ENCODE peak calls at places on chromosome 11, in four cellular contexts. C, U, I and B are unnamed samples. For H3K9me3, the result is how much of the 10 kb centered on the place peaks cover.

GRCh38 chr11:17599460-17599925 is 52.4 kb downstream of the OTOG start:
- DNase-seq in C (peak), U (no peak), I (no peak), B (no peak)

GRCh38 chr11:74347381-74347780 is 35.9 kb upstream of the P4HA3 start:
- DNase-seq in C (no peak), U (no peak), I (no peak), B (no peak)

GRCh38 chr11:813037-813436 is 3.3 kb downstream of the RPLP2 start:
- DNase-seq in C (no peak), U (no peak), I (no peak), B (no peak)

GRCh38 chr11:576791-577610 is 731 bp downstream of the PHRF1 start:
- DNase-seq in C (peak), U (peak), I (no peak), B (no peak)

GRCh38 chr11:105181100-105181499 is 41.5 kb upstream of the CARD18 start:
- DNase-seq in C (no peak), U (no peak), I (no peak), B (peak)

GRCh38 chr11:102793677-102794290 is 4.2 kb downstream of the MMP1 start:
- DNase-seq in C (no peak), U (no peak), I (no peak), B (peak)

GRCh38 chr11:77193167-77193566 is 65.1 kb downstream of the MYO7A start:
- DNase-seq in C (no peak), U (no peak), I (no peak), B (no peak)

GRCh38 chr11:63719987-63720386 is 38.7 kb downstream of the RTN3 start:
- DNase-seq in C (no peak), U (no peak), I (no peak), B (no peak)

GRCh38 chr11:123060265-123061000 is 1.5 kb downstream of the HSPA8 start:
- DNase-seq in C (no peak), U (no peak), I (no peak), B (peak)
- H3K27ac ChIP-seq in C (no peak), U (no peak), I (peak), B (peak)

DNA sequence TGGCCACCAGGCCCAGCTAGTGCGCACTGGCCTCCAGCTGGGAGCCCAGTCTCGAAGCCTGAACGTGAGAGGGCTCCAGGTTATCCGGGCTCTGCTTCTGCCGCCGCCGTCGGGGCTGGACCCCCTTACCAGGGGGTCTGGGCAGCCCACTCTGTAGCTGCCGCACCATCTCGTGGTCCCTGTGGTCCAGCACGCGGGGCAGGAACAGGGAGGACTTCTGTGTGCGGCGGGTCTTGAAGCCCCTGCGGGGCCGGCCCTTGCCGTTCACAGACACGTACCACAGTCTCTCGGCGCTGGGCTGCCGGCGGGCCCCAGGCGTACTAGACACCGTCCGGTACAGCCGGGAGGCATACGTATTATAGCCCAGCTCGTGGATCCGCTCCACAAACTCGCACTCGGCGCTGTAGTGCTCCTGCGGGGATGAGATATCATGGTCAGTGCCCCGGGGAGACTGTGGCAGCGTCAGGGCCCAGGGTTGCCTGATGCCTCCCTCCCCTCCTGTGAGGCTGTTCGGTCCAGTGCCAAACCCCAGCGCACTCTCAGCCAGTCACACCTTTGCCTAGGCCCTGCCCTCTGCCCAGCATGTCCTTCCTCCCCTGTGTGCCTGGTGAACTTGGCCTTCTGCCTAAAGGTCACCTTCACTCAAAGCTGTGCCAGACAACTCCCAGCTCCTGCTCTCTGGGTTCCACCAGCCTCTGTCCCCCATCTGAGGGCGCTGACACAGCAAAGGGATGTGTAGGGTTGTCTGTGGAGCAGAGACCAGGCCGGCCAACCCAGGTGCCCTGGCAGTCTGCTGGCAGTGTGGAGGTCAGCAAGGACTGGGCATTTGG is 8.7 kb downstream of the FGF3 start:
- DNase-seq in C (no peak), U (no peak), I (no peak), B (no peak)
- H3K9me3 ChIP-seq in C (under half), U (under half), I (under half), B (under half)

DNA sequence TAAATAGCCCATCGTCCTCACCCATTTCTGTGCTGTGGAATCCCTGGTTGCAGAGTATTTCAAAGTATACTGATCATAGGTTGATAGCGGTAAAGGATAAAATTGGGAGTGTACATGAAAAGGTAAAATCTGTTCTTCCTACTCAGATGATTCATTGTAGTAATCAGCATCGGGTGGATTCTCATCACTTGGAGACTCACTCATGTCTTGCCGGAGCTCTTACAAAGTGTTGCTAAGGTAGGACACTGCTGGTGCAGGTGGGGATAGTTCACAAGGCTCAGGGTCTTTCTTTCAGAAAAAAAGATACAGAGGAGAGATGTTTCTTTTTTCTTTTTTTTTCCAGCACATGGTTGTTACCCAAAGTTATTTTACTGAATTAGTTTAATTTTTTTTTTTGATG is 84.8 kb downstream of the MTNR1B start:
- DNase-seq in C (no peak), U (no peak), I (no peak), B (no peak)
- H3K27ac ChIP-seq in C (no peak), U (no peak), I (no peak), B (no peak)

GRCh38 chr11:79055866-79056632 is 384.8 kb downstream of the TENM4 start:
- DNase-seq in C (no peak), U (peak), I (no peak), B (no peak)
- H3K9me3 ChIP-seq in C (under half), U (under half), I (under half), B (under half)

DNA sequence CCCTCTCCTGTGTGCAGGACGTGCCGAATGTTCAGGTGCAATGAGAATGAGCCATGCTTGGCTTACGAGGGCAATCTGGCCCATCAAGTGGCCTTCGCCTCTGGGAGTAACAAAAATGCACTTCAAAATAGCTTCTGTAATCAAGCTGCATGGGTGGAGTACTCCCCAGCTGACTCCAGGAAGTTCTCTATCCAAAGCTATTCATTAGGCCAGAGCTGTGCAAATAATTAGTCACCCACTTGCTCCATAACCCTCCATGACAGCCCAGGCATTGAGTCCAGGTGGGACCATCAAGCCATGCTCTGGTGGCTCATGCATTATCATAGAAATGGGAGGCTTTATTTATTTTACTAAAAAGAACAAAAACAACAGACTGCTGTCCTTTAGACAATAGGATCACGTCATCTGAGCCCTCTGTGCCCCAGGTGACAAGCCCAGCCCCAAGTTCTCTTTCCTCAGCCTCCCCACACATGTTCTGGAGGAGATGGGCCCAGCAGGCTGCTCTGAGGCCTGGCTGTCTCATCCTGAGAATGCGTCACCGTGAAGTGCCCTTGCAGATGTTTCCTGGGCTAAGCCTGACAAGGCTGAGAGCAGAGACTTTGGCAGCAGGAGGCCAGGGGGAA is 244.7 kb downstream of the ETS1 start:
- DNase-seq in C (no peak), U (no peak), I (peak), B (peak)
- H3K27ac ChIP-seq in C (no peak), U (no peak), I (no peak), B (peak)

DNA sequence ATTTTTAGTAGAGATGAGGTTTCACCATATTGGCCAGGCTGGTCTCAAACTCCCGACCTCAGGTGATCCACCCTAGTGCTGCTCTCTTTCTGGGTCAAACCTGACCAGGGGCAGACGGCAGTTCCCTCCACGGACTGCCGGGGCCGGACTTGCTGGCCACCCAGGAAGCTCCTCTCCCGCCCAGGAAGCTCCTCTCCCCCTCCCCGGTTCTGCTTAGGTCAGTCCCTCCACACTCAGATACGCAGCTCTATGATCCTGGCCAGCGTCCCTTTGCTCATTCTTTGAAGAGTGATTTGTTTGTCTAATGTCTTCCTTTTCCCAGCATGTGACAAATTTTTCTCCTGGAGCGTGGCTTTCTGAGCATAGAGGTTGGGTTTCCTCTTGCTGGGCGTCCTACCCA is 125.3 kb upstream of the B3GAT1 start:
- DNase-seq in C (no peak), U (no peak), I (no peak), B (no peak)
- H3K9me3 ChIP-seq in C (under half), U (under half), I (under half), B (under half)

DNA sequence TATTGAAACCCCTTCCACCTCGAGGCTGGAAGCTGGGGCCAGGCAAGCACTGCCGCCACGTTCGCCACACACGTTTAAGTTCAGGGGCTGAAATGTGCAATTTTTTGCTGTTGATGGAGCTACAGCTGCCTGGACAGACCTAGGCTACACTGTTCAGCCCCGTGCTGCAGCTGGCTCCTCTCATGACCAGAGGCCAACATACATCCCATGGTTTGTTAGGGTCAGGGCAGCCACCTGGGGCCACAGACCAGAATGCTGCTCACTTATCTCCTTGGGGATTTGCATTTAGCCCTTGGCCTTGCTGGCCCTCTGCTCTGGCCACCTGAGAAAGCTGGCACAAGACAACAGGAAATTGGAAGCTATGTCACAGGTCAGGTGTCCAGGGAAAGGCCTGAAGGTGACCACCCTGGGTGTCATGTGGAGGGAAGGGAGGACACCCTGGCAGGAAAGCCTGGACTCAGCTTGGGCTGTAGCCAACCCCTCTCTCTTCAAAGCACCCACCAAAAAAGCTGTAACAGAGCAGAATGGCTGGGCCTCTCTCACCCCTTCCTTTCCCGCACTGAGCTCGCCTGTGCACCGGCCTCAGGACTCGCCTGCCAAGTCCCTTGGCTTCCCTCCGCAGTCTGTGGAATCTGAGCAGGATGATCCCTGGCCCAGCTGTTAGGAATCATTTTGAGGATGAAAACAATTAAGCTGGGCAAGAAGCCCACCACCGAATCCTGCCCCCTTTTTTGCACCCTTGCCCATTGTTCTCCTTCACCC is 86.3 kb downstream of the SNX19 start:
- DNase-seq in C (no peak), U (peak), I (no peak), B (no peak)
- H3K27ac ChIP-seq in C (no peak), U (no peak), I (no peak), B (no peak)

DNA sequence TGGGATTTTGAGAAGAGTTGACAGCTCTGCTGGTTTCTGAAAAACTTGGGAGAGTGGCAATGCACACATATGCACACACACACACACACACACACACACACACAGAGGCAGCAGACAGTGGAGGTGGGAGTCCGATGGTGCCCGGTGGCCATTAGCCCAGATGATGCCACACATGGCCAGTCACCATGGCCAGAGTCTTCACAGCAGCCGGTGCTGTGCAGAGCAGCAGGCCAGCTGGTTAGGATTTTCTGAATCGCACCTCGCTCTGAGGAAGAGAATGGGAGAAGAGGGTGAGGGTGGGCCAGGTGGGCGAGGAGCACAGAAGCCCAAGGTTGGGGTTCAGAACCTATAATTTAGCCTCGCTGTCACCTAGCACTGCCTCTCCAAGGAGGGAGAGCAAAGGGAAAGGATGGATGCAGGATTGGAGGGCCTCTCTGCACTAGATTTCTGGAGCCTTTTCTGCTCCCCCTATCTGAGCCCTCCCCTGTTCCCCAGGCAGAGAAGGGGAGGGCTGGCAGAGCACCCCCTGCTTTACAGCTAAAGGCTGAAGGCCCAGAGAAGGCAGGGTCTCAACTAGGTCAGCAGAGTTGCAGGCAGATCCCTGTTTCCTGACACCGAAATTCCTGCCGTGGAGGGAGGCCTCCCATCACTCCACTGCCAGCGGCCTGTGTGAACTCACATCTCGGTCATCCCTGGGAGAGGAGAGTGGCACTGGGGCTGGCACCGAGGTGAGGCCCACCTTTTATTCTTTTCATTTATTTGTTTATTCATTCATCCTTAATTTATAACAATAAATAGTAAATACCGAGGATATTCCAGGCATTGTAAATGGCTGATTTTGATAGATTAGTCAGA is 25.8 kb upstream of the FXYD6 start:
- DNase-seq in C (no peak), U (no peak), I (peak), B (no peak)
- H3K9me3 ChIP-seq in C (under half), U (under half), I (under half), B (under half)

DNA sequence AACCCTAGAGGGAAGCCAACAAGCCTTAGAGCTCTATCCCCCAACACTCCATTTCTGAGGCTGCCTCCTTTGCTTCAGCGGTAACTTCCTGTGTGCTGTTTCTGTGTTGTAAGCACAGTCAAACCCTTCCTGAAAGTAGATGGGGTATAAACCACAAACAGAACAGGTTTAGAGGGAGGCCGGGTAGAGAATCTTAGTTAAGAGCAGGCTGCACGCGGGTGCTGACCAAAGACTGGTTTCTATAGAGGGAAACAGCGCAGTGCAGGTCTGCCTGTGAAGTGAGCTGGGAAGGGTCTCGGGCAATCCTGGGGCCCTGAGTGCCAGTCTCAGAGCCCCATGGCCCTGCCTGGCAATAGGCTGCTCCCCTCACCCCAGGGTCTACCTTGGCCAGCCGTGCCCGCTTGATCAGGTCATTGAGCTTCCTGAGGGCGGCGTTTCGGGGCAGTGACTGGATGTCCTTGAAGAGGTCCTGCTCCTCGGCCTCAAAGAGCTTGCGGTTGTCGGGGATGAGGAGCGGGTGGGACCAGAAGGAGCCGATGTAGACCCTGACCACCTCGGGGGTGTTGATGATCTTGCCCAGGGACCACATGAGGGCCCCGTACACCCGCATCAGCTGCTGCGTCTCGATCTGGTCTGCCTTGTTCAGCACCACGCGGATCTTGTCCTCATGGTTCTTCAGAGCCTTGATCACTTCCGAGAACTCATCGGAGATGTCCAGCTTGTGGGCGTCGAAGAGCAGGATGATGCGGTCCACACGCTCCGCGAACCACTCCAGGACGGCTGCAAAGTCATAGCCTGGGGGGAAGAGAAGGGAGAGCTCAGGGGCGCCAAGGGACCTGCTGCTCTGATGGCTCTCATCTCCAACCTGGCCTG is 15.3 kb upstream of the CDC42BPG start:
- DNase-seq in C (no peak), U (no peak), I (peak), B (peak)
- H3K27ac ChIP-seq in C (no peak), U (no peak), I (peak), B (peak)